ENCODE peak calls at places on chromosomes 3 and 15, in six cellular contexts. X, V, C, U, K and E are unnamed samples.

GRCh38 chr3:102057781-102058421 is 208.6 kb downstream of the NFKBIZ start:
- DNase-seq in X (no peak), V (no peak), C (no peak), U (peak), K (no peak), E (no peak)

GRCh38 chr3:10017636-10018292 is 8.5 kb upstream of the FANCD2 start:
- DNase-seq in X (no peak), V (no peak), C (no peak), U (no peak), K (no peak), E (no peak)

GRCh38 chr3:66048051-66048395 is 9.3 kb upstream of the MAGI1 start:
- DNase-seq in X (no peak), V (no peak), C (no peak), U (no peak), K (no peak), E (peak)

GRCh38 chr3:132318451-132318850 is 1.2 kb downstream of the ACP3 start:
- DNase-seq in X (no peak), V (no peak), C (peak), U (no peak), K (no peak), E (no peak)

GRCh38 chr15:51089041-51089440 is 5.7 kb downstream of the TNFAIP8L3 start:
- DNase-seq in X (no peak), V (no peak), C (no peak), U (no peak), K (no peak), E (no peak)

GRCh38 chr3:49277357-49277723 is 308 bp upstream of the C3orf62 start:
- DNase-seq in X (no peak), V (no peak), C (no peak), U (no peak), K (no peak), E (no peak)

GRCh38 chr3:123050666-123051065 is 16.2 kb upstream of the PDIA5 start:
- DNase-seq in X (no peak), V (no peak), C (no peak), U (no peak), K (peak), E (no peak)

GRCh38 chr15:92619380-92620101 is 36.0 kb downstream of the FAM174B start:
- DNase-seq in X (no peak), V (no peak), C (no peak), U (no peak), K (no peak), E (no peak)

GRCh38 chr3:66162766-66163165 is 58.0 kb upstream of the SLC25A26 start:
- DNase-seq in X (no peak), V (no peak), C (no peak), U (no peak), K (no peak), E (no peak)

GRCh38 chr3:98058244-98058960 is 23.3 kb upstream of the GABRR3 start:
- DNase-seq in X (no peak), V (peak), C (no peak), U (no peak), K (no peak), E (peak)

GRCh38 chr3:159031280-159031679 is 229.4 kb downstream of the MFSD1 start:
- DNase-seq in X (no peak), V (no peak), C (no peak), U (no peak), K (no peak), E (no peak)

GRCh38 chr3:159028706-159029105 is 226.9 kb downstream of the MFSD1 start:
- DNase-seq in X (no peak), V (no peak), C (no peak), U (no peak), K (peak), E (no peak)

GRCh38 chr3:159026510-159026909 is 224.7 kb downstream of the MFSD1 start:
- DNase-seq in X (no peak), V (no peak), C (peak), U (no peak), K (no peak), E (no peak)

GRCh38 chr3:159029306-159030026 is 227.6 kb downstream of the MFSD1 start:
- DNase-seq in X (no peak), V (no peak), C (no peak), U (no peak), K (no peak), E (no peak)

GRCh38 chr3:159032311-159032710 is 230.5 kb downstream of the MFSD1 start:
- DNase-seq in X (no peak), V (no peak), C (peak), U (no peak), K (no peak), E (no peak)
- H3K27ac ChIP-seq in X (no peak), V (no peak), C (no peak), U (no peak), K (no peak), E (no peak)

GRCh38 chr15:29348308-29348914 is 78.8 kb upstream of the NSMCE3 start:
- DNase-seq in X (peak), V (no peak), C (no peak), U (no peak), K (no peak), E (peak)

GRCh38 chr15:29346998-29347397 is 77.4 kb upstream of the NSMCE3 start:
- DNase-seq in X (no peak), V (no peak), C (no peak), U (no peak), K (no peak), E (no peak)

GRCh38 chr15:29356807-29357206 is 87.2 kb upstream of the NSMCE3 start:
- DNase-seq in X (no peak), V (no peak), C (no peak), U (no peak), K (no peak), E (no peak)

GRCh38 chr15:29352402-29352801 is 82.8 kb upstream of the NSMCE3 start:
- DNase-seq in X (no peak), V (no peak), C (peak), U (no peak), K (no peak), E (peak)
- H3K27ac ChIP-seq in X (no peak), V (no peak), C (no peak), U (no peak), K (no peak), E (no peak)

DNA sequence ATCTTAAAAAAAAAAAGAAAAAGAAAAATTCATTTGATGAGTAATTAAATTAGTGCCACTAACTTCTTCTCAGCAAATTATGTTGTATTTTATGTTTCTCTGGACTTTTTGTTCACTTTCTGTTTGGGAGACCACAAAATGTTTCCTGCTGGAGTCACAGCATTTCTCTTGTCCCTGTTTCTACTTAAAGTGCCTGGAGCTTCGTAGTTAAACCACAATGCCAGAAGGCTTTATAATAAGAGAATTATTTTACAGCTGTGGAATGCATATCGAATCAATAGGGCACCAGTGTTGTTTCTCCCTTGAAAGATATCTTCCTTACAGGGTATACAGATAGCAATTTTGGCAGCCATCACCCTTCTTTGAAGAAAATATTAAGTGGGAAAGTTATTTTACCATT is 3.2 kb downstream of the DTWD1 start:
- DNase-seq in X (no peak), V (no peak), C (no peak), U (no peak), K (no peak), E (no peak)
- H3K27ac ChIP-seq in X (no peak), V (no peak), C (no peak), U (no peak), K (no peak), E (no peak)

GRCh38 chr15:98712845-98713584 is 64.7 kb downstream of the IGF1R start:
- DNase-seq in X (no peak), V (no peak), C (no peak), U (no peak), K (no peak), E (no peak)
- H3K27ac ChIP-seq in X (no peak), V (no peak), C (peak), U (no peak), K (no peak), E (no peak)

DNA sequence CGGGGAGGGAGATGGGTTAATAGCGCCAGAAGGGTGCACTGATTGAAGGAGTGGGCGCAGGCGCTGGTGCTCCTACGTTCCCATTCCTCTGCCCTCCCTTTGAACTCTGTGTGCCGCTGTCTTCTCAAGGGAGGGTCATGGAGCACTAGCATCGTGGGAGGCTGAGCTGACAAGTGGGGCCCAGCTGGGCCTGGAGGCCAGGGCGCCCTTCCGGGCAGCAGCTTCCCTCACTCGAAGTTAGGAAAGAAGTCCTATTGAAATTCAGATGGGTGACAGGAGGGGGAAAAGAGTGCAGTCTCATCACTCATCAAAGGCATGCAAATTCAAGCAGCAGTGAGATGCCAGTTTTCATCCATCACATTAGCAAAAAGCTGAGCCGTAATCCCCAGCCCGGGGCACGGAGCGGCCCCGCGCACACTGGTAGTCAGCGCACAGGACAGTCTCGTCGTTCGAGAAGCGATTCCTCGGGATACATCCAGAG is 128.2 kb downstream of the LRRK1 start:
- DNase-seq in X (peak), V (no peak), C (no peak), U (no peak), K (no peak), E (no peak)
- H3K27ac ChIP-seq in X (no peak), V (no peak), C (no peak), U (no peak), K (no peak), E (no peak)

GRCh38 chr15:66752078-66752477 is 50.0 kb downstream of the SMAD6 start:
- DNase-seq in X (no peak), V (no peak), C (no peak), U (no peak), K (no peak), E (no peak)

GRCh38 chr15:66749841-66750575 is 48.0 kb downstream of the SMAD6 start:
- DNase-seq in X (no peak), V (no peak), C (no peak), U (no peak), K (peak), E (no peak)

GRCh38 chr15:66753687-66754377 is 51.8 kb downstream of the SMAD6 start:
- DNase-seq in X (no peak), V (no peak), C (no peak), U (no peak), K (no peak), E (no peak)

GRCh38 chr15:66750609-66751008 is 48.6 kb downstream of the SMAD6 start:
- DNase-seq in X (no peak), V (no peak), C (no peak), U (no peak), K (no peak), E (no peak)

DNA sequence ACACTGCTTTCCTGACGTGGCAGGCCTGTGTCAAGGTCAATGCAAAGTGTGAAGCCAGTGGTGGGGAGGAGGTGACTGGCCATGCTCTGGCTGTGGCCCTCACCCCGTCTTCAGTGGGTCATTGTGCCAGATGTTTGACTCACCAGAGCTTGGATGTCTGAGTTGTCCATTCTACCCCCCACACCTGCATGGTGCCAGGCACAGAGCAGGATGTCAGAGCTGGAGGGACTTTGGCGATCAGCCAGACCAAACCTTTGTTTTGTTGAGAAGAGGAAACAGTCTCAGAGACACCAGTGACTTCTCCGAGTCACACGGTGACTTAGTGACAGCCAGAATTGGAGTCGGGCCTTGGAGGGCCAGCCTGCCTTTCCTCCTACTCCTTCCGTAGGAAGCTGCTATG is 49.5 kb downstream of the SMAD6 start:
- DNase-seq in X (no peak), V (no peak), C (no peak), U (peak), K (no peak), E (no peak)
- H3K27ac ChIP-seq in X (no peak), V (no peak), C (no peak), U (no peak), K (no peak), E (no peak)

GRCh38 chr15:28977377-28978010 is 91.7 kb downstream of the APBA2 start:
- DNase-seq in X (peak), V (no peak), C (peak), U (no peak), K (peak), E (peak)
- H3K27ac ChIP-seq in X (peak), V (no peak), C (peak), U (no peak), K (no peak), E (no peak)

GRCh38 chr3:127597020-127597771 is 1.0 kb upstream of the MCM2 start:
- DNase-seq in X (no peak), V (no peak), C (no peak), U (no peak), K (no peak), E (no peak)
- H3K27ac ChIP-seq in X (no peak), V (peak), C (no peak), U (no peak), K (no peak), E (no peak)

GRCh38 chr3:149752788-149753136 is 473 bp upstream of the COMMD2 start:
- DNase-seq in X (no peak), V (no peak), C (no peak), U (no peak), K (peak), E (no peak)
- H3K27ac ChIP-seq in X (peak), V (peak), C (peak), U (peak), K (no peak), E (no peak)

GRCh38 chr15:41827290-41827879 is 507 bp upstream of the JMJD7 start:
- DNase-seq in X (no peak), V (no peak), C (no peak), U (no peak), K (peak), E (peak)

GRCh38 chr15:41825572-41826535 is 2.0 kb upstream of the JMJD7 start:
- DNase-seq in X (no peak), V (no peak), C (no peak), U (no peak), K (peak), E (no peak)

GRCh38 chr15:41829959-41830646 is 2.2 kb downstream of the JMJD7 start:
- DNase-seq in X (no peak), V (no peak), C (no peak), U (no peak), K (no peak), E (no peak)

GRCh38 chr15:41827880-41828746 is at the start of gene JMJD7:
- DNase-seq in X (peak), V (peak), C (peak), U (peak), K (peak), E (peak)

DNA sequence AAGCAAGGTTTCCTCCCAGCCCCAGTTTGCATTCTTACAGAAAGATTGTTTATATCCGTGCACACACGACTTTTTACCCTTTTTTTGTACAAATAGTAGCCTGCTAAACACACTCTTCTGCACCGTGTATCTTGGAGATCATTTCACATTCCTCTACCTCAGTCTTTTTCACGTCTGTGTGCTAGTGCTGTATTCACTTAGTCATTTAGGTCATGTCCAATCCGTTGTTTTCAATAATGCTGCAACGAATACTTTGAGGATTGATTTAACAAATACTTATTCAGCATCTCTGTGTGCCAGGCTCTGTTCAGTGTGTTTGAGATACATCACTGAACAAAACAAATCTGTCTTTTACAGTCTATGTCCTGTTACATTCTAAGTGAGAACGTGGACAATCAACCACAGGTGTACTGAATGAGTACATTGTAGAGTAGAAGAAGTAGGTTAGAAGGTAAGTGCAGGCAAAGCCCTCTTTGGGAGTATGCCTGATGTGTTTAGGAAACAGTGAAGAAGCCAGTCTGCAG is 917 bp downstream of the JMJD7 start:
- DNase-seq in X (no peak), V (no peak), C (no peak), U (no peak), K (no peak), E (no peak)
- H3K27ac ChIP-seq in X (peak), V (peak), C (peak), U (peak), K (no peak), E (no peak)